ENCODE peak calls at places on chromosome 12, in four cellular contexts. S is nephron progenitor cell, Q is AG04450, A is bronchial epithelial cell. K is an unnamed sample.

GRCh38 chr12:113664224-113664681 is 192.6 kb upstream of the LHX5 start:
- DNase-seq in A (no peak), S (no peak), Q (no peak), K (peak; percentile 8)

GRCh38 chr12:64103821-64104220 is 118.3 kb downstream of the KICS2 start:
- DNase-seq in S (no peak), Q (no peak), A (peak; percentile 41), K (no peak)

GRCh38 chr12:55728932-55729591 is at the start of gene CD63:
- DNase-seq in S (peak; percentile 85), A (peak; percentile 68), Q (no peak), K (no peak)

GRCh38 chr12:98352218-98352811 is 163.1 kb upstream of the TMPO start:
- DNase-seq in Q (peak; percentile 34), A (peak; percentile 99), S (no peak), K (peak; percentile 69)

GRCh38 chr12:101642115-101643067 is 47.6 kb downstream of the MYBPC1 start:
- DNase-seq in Q (no peak), S (peak; percentile 65), A (peak; percentile 19), K (no peak)

GRCh38 chr12:26195250-26195640 is at the start of gene SSPN:
- DNase-seq in Q (no peak), S (peak; percentile 63), A (no peak), K (peak; percentile 66)

GRCh38 chr12:50242751-50243191 is 40.5 kb downstream of the LIMA1 start:
- DNase-seq in S (no peak), Q (no peak), A (peak; percentile 37), K (no peak)

GRCh38 chr12:106114084-106115068 is 24.4 kb downstream of the NUAK1 start:
- DNase-seq in Q (no peak), S (no peak), A (peak; percentile 76), K (no peak)

GRCh38 chr12:43969882-43970281 is 134.0 kb downstream of the TMEM117 start:
- DNase-seq in A (peak; percentile 91), S (no peak), Q (peak; percentile 7), K (no peak)

GRCh38 chr12:34304001-34304400 is 281.7 kb downstream of the ALG10 start:
- DNase-seq in S (no peak), Q (no peak), A (no peak), K (no peak)

GRCh38 chr12:94140556-94140955 is 7.8 kb upstream of the PLXNC1 start:
- DNase-seq in Q (no peak), S (peak; percentile 40), A (peak; percentile 6), K (no peak)

GRCh38 chr12:31476437-31476836 is 114.5 kb downstream of the DENND5B start:
- DNase-seq in Q (no peak), A (no peak), S (no peak), K (no peak)

GRCh38 chr12:113858828-113859386 is 107.2 kb downstream of the RBM19 start:
- DNase-seq in S (no peak), A (peak; percentile 76), Q (no peak), K (no peak)

GRCh38 chr12:6887460-6887859 is 14.4 kb upstream of the SPSB2 start:
- DNase-seq in A (no peak), S (no peak), Q (no peak), K (no peak)

GRCh38 chr12:76123301-76124212 is 39.1 kb upstream of the NAP1L1 start:
- DNase-seq in A (peak; percentile 71), S (no peak), Q (no peak), K (no peak)

GRCh38 chr12:15453613-15454012 is 131.3 kb downstream of the PTPRO start:
- DNase-seq in S (no peak), A (no peak), Q (no peak), K (no peak)

GRCh38 chr12:102948941-102949352 is 8.5 kb upstream of the ASCL1 start:
- DNase-seq in Q (peak; percentile 3), A (peak; percentile 40), S (peak; percentile 85), K (no peak)

GRCh38 chr12:11227373-11227772 is 40.6 kb upstream of the TAS2R42 start:
- DNase-seq in A (no peak), S (no peak), Q (no peak), K (no peak)

GRCh38 chr12:72889791-72890190 is 617.6 kb downstream of the TRHDE start:
- DNase-seq in Q (no peak), A (no peak), S (no peak), K (no peak)

GRCh38 chr12:4813741-4814140 is 93.5 kb downstream of the GALNT8 start:
- DNase-seq in S (no peak), A (peak; percentile 76), Q (no peak), K (no peak)

GRCh38 chr12:85448548-85449139 is 168.6 kb downstream of the ALX1 start:
- DNase-seq in Q (no peak), S (no peak), A (no peak), K (no peak)

GRCh38 chr12:25855716-25856115 is 102.8 kb upstream of the RASSF8 start:
- DNase-seq in A (no peak), S (no peak), Q (no peak), K (no peak)

GRCh38 chr12:100539209-100539608 is 34.3 kb upstream of the GAS2L3 start:
- DNase-seq in S (peak; percentile 81), Q (no peak), A (peak; percentile 26), K (peak; percentile 6)

GRCh38 chr12:105357162-105357691 is 26.7 kb downstream of the C12orf75 start:
- DNase-seq in Q (no peak), A (peak; percentile 40), S (no peak), K (no peak)

GRCh38 chr12:100268835-100269564 is 2.0 kb downstream of the SCYL2 start:
- DNase-seq in S (no peak), Q (no peak), A (peak; percentile 14), K (no peak)

GRCh38 chr12:119169150-119169549 is 9.6 kb upstream of the HSPB8 start:
- DNase-seq in A (peak; percentile 11), Q (no peak), S (no peak), K (no peak)

GRCh38 chr12:10392394-10392930 is 2.6 kb upstream of the KLRK1 start:
- DNase-seq in S (no peak), A (peak; percentile 94), Q (no peak), K (peak; percentile 94)

GRCh38 chr12:14135996-14136395 is 154.6 kb upstream of the GRIN2B start:
- DNase-seq in S (no peak), A (no peak), Q (no peak), K (no peak)

K was measured in retinal pigment epithelial cell.